ENCODE peak calls at places on chromosomes 4 and X, in four cellular contexts. One of them, this sample, is unnamed.

GRCh38 chrX:110396777-110397176 is 38.1 kb downstream of the RTL9 start:
- DNase-seq in fibroblast of lung: no peak
- DNase-seq in HL-60: no peak
- DNase-seq in dorsolateral prefrontal cortex: no peak
- DNase-seq in this sample: no peak

GRCh38 chr4:56271121-56271520 is 116.2 kb downstream of the AASDH start:
- DNase-seq in fibroblast of lung: no peak
- DNase-seq in HL-60: no peak
- DNase-seq in dorsolateral prefrontal cortex: no peak
- DNase-seq in this sample: no peak

GRCh38 chrX:21655901-21656586 is 2.1 kb downstream of the KLHL34 start:
- DNase-seq in fibroblast of lung: no peak
- DNase-seq in HL-60: no peak
- DNase-seq in dorsolateral prefrontal cortex: no peak
- DNase-seq in this sample: no peak

GRCh38 chrX:41827886-41828285 is 95.5 kb downstream of the CASK start:
- DNase-seq in fibroblast of lung: no peak
- DNase-seq in HL-60: no peak
- DNase-seq in dorsolateral prefrontal cortex: no peak
- DNase-seq in this sample: no peak

GRCh38 chrX:109847257-109848187 is 114.5 kb upstream of the ACSL4 start:
- DNase-seq in fibroblast of lung: peak
- DNase-seq in HL-60: no peak
- DNase-seq in dorsolateral prefrontal cortex: no peak
- DNase-seq in this sample: no peak

GRCh38 chr4:2291705-2292651 is 30.1 kb upstream of the MXD4 start:
- DNase-seq in fibroblast of lung: no peak
- DNase-seq in HL-60: no peak
- DNase-seq in dorsolateral prefrontal cortex: peak
- DNase-seq in this sample: peak

GRCh38 chr4:122819708-122820449 is 6.8 kb upstream of the FGF2 start:
- DNase-seq in fibroblast of lung: peak
- DNase-seq in HL-60: no peak
- DNase-seq in dorsolateral prefrontal cortex: no peak
- DNase-seq in this sample: no peak

GRCh38 chr4:153512952-153513500 is 46.9 kb downstream of the TMEM131L start:
- DNase-seq in fibroblast of lung: peak
- DNase-seq in HL-60: no peak
- DNase-seq in dorsolateral prefrontal cortex: no peak
- DNase-seq in this sample: no peak

GRCh38 chrX:16826207-16826606 is 39.9 kb downstream of the TXLNG start:
- DNase-seq in fibroblast of lung: peak
- DNase-seq in HL-60: no peak
- DNase-seq in dorsolateral prefrontal cortex: no peak
- DNase-seq in this sample: no peak

GRCh38 chrX:118884552-118885138 is 61.0 kb downstream of the ZCCHC12 start:
- DNase-seq in fibroblast of lung: no peak
- DNase-seq in HL-60: no peak
- DNase-seq in dorsolateral prefrontal cortex: no peak
- DNase-seq in this sample: no peak

GRCh38 chrX:30690330-30690729 is 37.1 kb downstream of the GK start:
- DNase-seq in fibroblast of lung: peak
- DNase-seq in HL-60: no peak
- DNase-seq in dorsolateral prefrontal cortex: no peak
- DNase-seq in this sample: no peak

GRCh38 chr4:125702406-125702805 is 387.7 kb downstream of the FAT4 start:
- DNase-seq in fibroblast of lung: no peak
- DNase-seq in HL-60: no peak
- DNase-seq in dorsolateral prefrontal cortex: no peak
- DNase-seq in this sample: no peak

GRCh38 chrX:131677655-131678628 is 134.1 kb downstream of the OR13H1 start:
- DNase-seq in fibroblast of lung: peak
- DNase-seq in HL-60: no peak
- DNase-seq in dorsolateral prefrontal cortex: peak
- DNase-seq in this sample: peak

GRCh38 chr4:189600598-189601435 is 339.9 kb upstream of the FRG1 start:
- DNase-seq in fibroblast of lung: no peak
- DNase-seq in HL-60: no peak
- DNase-seq in dorsolateral prefrontal cortex: no peak
- DNase-seq in this sample: no peak

GRCh38 chr4:146054676-146055075 is 116.1 kb upstream of the ZNF827 start:
- DNase-seq in fibroblast of lung: no peak
- DNase-seq in HL-60: no peak
- DNase-seq in dorsolateral prefrontal cortex: no peak
- DNase-seq in this sample: no peak

GRCh38 chr4:16157609-16158503 is 68.4 kb downstream of the TAPT1 start:
- DNase-seq in fibroblast of lung: no peak
- DNase-seq in HL-60: no peak
- DNase-seq in dorsolateral prefrontal cortex: no peak
- DNase-seq in this sample: no peak

GRCh38 chr4:88448905-88449689 is 7.8 kb upstream of the HERC5 start:
- DNase-seq in fibroblast of lung: no peak
- DNase-seq in HL-60: no peak
- DNase-seq in dorsolateral prefrontal cortex: no peak
- DNase-seq in this sample: no peak

GRCh38 chr4:118351851-118352827 is 664 bp downstream of the PRSS12 start:
- DNase-seq in fibroblast of lung: peak
- DNase-seq in HL-60: no peak
- DNase-seq in dorsolateral prefrontal cortex: no peak
- DNase-seq in this sample: no peak

GRCh38 chrX:41145920-41146608 is 60.8 kb downstream of the USP9X start:
- DNase-seq in fibroblast of lung: peak
- DNase-seq in HL-60: no peak
- DNase-seq in dorsolateral prefrontal cortex: no peak
- DNase-seq in this sample: no peak

GRCh38 chr4:119300072-119300387 is 21.9 kb downstream of the FABP2 start:
- DNase-seq in fibroblast of lung: peak
- DNase-seq in HL-60: no peak
- DNase-seq in dorsolateral prefrontal cortex: no peak
- DNase-seq in this sample: peak

GRCh38 chr4:12679217-12679616 is 804.9 kb downstream of the RAB28 start:
- DNase-seq in fibroblast of lung: no peak
- DNase-seq in HL-60: no peak
- DNase-seq in dorsolateral prefrontal cortex: no peak
- DNase-seq in this sample: no peak

GRCh38 chrX:35890699-35891098 is 28.8 kb upstream of the CFAP47 start:
- DNase-seq in fibroblast of lung: peak
- DNase-seq in HL-60: no peak
- DNase-seq in dorsolateral prefrontal cortex: no peak
- DNase-seq in this sample: no peak

GRCh38 chr4:144967161-144967560 is 130.8 kb downstream of the ANAPC10 start:
- DNase-seq in fibroblast of lung: no peak
- DNase-seq in HL-60: no peak
- DNase-seq in dorsolateral prefrontal cortex: no peak
- DNase-seq in this sample: no peak

GRCh38 chrX:111123125-111123524 is 27.1 kb downstream of the PAK3 start:
- DNase-seq in fibroblast of lung: no peak
- DNase-seq in HL-60: no peak
- DNase-seq in dorsolateral prefrontal cortex: no peak
- DNase-seq in this sample: no peak

GRCh38 chr4:159725571-159725970 is 622.7 kb downstream of the RAPGEF2 start:
- DNase-seq in fibroblast of lung: no peak
- DNase-seq in HL-60: no peak
- DNase-seq in dorsolateral prefrontal cortex: no peak
- DNase-seq in this sample: no peak

GRCh38 chrX:68997461-68997860 is 167.8 kb downstream of the PJA1 start:
- DNase-seq in fibroblast of lung: no peak
- DNase-seq in HL-60: no peak
- DNase-seq in dorsolateral prefrontal cortex: no peak
- DNase-seq in this sample: no peak

GRCh38 chr4:137226900-137227299 is 305.4 kb downstream of the PCDH18 start:
- DNase-seq in fibroblast of lung: peak
- DNase-seq in HL-60: no peak
- DNase-seq in dorsolateral prefrontal cortex: no peak
- DNase-seq in this sample: no peak

GRCh38 chrX:16786791-16787735 is 797 bp downstream of the TXLNG start:
- DNase-seq in fibroblast of lung: peak
- DNase-seq in HL-60: no peak
- DNase-seq in dorsolateral prefrontal cortex: no peak
- DNase-seq in this sample: peak

GRCh38 chr4:74537459-74537858 is 92.5 kb downstream of the AREG start:
- DNase-seq in fibroblast of lung: no peak
- DNase-seq in HL-60: no peak
- DNase-seq in dorsolateral prefrontal cortex: no peak
- DNase-seq in this sample: no peak

GRCh38 chr4:111230265-111230664 is 607.4 kb upstream of the PITX2 start:
- DNase-seq in fibroblast of lung: no peak
- DNase-seq in HL-60: no peak
- DNase-seq in dorsolateral prefrontal cortex: no peak
- DNase-seq in this sample: no peak

GRCh38 chr4:57905965-57906364 is 795.8 kb upstream of the IGFBP7 start:
- DNase-seq in fibroblast of lung: no peak
- DNase-seq in HL-60: no peak
- DNase-seq in dorsolateral prefrontal cortex: no peak
- DNase-seq in this sample: no peak

GRCh38 chrX:146278381-146278780 is 460.8 kb downstream of the SLITRK2 start:
- DNase-seq in fibroblast of lung: no peak
- DNase-seq in HL-60: peak
- DNase-seq in dorsolateral prefrontal cortex: no peak
- DNase-seq in this sample: no peak

GRCh38 chr4:159308571-159309340 is 205.9 kb downstream of the RAPGEF2 start:
- DNase-seq in fibroblast of lung: no peak
- DNase-seq in HL-60: no peak
- DNase-seq in dorsolateral prefrontal cortex: no peak
- DNase-seq in this sample: no peak

GRCh38 chrX:20253232-20253543 is 13.5 kb downstream of the RPS6KA3 start:
- DNase-seq in fibroblast of lung: no peak
- DNase-seq in HL-60: no peak
- DNase-seq in dorsolateral prefrontal cortex: no peak
- DNase-seq in this sample: no peak

GRCh38 chrX:79506001-79506400 is 138.9 kb upstream of the ITM2A start:
- DNase-seq in fibroblast of lung: no peak
- DNase-seq in HL-60: no peak
- DNase-seq in dorsolateral prefrontal cortex: no peak
- DNase-seq in this sample: no peak

GRCh38 chrX:5870238-5870637 is 358.4 kb downstream of the NLGN4X start:
- DNase-seq in fibroblast of lung: no peak
- DNase-seq in HL-60: no peak
- DNase-seq in dorsolateral prefrontal cortex: no peak
- DNase-seq in this sample: no peak

GRCh38 chr4:121943941-121944340 is 7.9 kb downstream of the TRPC3 start:
- DNase-seq in fibroblast of lung: no peak
- DNase-seq in HL-60: peak
- DNase-seq in dorsolateral prefrontal cortex: no peak
- DNase-seq in this sample: no peak

GRCh38 chrX:37745835-37746234 is 34.0 kb upstream of the CYBB start:
- DNase-seq in fibroblast of lung: no peak
- DNase-seq in HL-60: no peak
- DNase-seq in dorsolateral prefrontal cortex: no peak
- DNase-seq in this sample: no peak

DNA sequence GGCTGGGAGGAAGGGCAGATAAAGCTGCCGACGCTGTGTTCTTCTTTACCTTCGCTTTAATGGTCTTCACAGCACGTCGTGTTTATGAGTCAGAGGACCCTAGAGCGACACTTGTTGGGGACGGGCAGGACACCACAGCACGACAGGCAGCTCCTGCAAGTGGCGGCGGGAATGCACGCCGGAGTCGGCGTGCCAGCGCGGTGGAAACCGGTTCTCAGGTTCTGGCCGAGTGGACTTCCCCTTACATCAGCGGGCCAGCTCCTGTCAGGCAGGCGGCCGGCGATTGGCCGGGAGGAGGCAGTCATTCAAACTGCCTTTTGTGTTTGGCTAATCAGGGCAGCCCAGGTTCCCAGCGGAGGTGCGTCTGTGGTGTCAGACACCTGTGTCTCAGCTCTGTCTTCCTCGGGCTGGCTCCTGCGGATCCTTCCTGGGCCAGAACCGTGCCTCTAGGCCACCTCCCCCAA is 150.9 kb downstream of the SHROOM3 start:
- DNase-seq in fibroblast of lung: no peak
- DNase-seq in HL-60: no peak
- DNase-seq in dorsolateral prefrontal cortex: no peak
- DNase-seq in this sample: no peak
- TF ChIP-seq CTCF in fibroblast of lung: peak
- TF ChIP-seq CTCF in HL-60: no peak
- TF ChIP-seq CTCF in dorsolateral prefrontal cortex: no peak
- TF ChIP-seq CTCF in this sample: no peak

GRCh38 chr4:184358521-184359232 is 115.7 kb downstream of the IRF2 start:
- DNase-seq in fibroblast of lung: no peak
- DNase-seq in HL-60: no peak
- DNase-seq in dorsolateral prefrontal cortex: no peak
- DNase-seq in this sample: no peak
- H3K27ac ChIP-seq in fibroblast of lung: no peak
- H3K27ac ChIP-seq in HL-60: no peak
- H3K27ac ChIP-seq in dorsolateral prefrontal cortex: no peak
- H3K27ac ChIP-seq in this sample: no peak

DNA sequence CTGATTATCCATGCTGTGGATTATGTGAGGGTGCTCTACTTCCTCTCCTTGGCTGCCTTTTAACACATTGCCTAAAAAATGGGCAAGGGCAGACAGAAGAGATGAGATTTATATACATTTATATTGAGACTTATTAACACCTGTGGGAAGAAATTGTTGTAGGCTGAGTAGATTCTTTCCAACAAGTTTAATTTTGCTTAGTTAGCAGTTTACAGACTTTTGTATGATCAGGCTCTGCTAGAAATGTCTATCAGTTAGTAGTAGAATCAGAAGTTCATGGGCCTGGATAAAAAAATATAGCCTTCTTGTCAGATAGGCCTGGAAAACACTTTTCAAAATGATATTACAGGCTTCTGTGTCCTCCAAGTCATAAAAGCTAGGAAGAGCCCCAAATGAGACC is 111.3 kb upstream of the LEF1 start:
- DNase-seq in fibroblast of lung: no peak
- DNase-seq in HL-60: no peak
- DNase-seq in dorsolateral prefrontal cortex: no peak
- DNase-seq in this sample: no peak
- H3K4me3 ChIP-seq in fibroblast of lung: no peak
- H3K4me3 ChIP-seq in HL-60: no peak
- H3K4me3 ChIP-seq in dorsolateral prefrontal cortex: no peak
- H3K4me3 ChIP-seq in this sample: no peak

GRCh38 chrX:71870337-71871098 is 40.1 kb upstream of the NHSL2 start:
- DNase-seq in fibroblast of lung: no peak
- DNase-seq in HL-60: no peak
- DNase-seq in dorsolateral prefrontal cortex: no peak
- DNase-seq in this sample: no peak
- TF ChIP-seq CTCF in fibroblast of lung: peak
- TF ChIP-seq CTCF in HL-60: no peak
- TF ChIP-seq CTCF in dorsolateral prefrontal cortex: peak
- TF ChIP-seq CTCF in this sample: no peak

This sample was measured in CD8-positive, alpha-beta T cell.